ENCODE peak calls at places on chromosomes 6 and 20, in ten cellular contexts. P is HL-60, L is ascending aorta, V is GM12878, D is coronary artery, E is A549, R is Peyer's patch, I is caudate nucleus, Q is K562, F is RWPE1. O is an unnamed sample.

GRCh38 chr6:54654376-54654775 is 192.2 kb upstream of the FAM83B start:
- DNase-seq in V (no peak), R (no peak), E (no peak), I (no peak), D (no peak), L (no peak), P (no peak), F (no peak), Q (no peak), O (no peak)

GRCh38 chr6:80553071-80553740 is 446.7 kb downstream of the BCKDHB start:
- DNase-seq in E (no peak), I (no peak), R (no peak), P (no peak), Q (no peak), V (no peak), D (no peak), F (no peak), L (no peak), O (no peak)

GRCh38 chr6:12327391-12327790 is 37.2 kb downstream of the EDN1 start:
- DNase-seq in R (no peak), E (no peak), I (no peak), F (peak), L (no peak), D (no peak), P (no peak), Q (no peak), V (no peak), O (no peak)

GRCh38 chr20:19628570-19629134 is 129.4 kb upstream of the RIN2 start:
- DNase-seq in D (no peak), Q (peak), E (peak), I (no peak), R (peak), F (peak), L (no peak), P (peak), V (peak), O (peak)

GRCh38 chr6:166179704-166180103 is 12.1 kb upstream of the TBXT start:
- DNase-seq in Q (no peak), F (no peak), E (no peak), D (peak), R (no peak), V (no peak), P (no peak), I (no peak), L (no peak), O (no peak)

GRCh38 chr20:43831496-43832065 is 83.1 kb upstream of the TOX2 start:
- DNase-seq in E (no peak), F (no peak), P (no peak), Q (no peak), D (no peak), V (no peak), I (no peak), R (no peak), L (no peak), O (no peak)

GRCh38 chr20:21272279-21272678 is 30.9 kb upstream of the XRN2 start:
- DNase-seq in I (no peak), V (no peak), Q (no peak), D (no peak), P (no peak), R (no peak), F (no peak), E (no peak), L (no peak), O (no peak)

GRCh38 chr6:145820000-145820399 is 5.4 kb upstream of the FBXO30 start:
- DNase-seq in P (no peak), D (no peak), F (no peak), Q (no peak), V (no peak), L (no peak), E (no peak), R (no peak), I (no peak), O (no peak)

GRCh38 chr20:19256085-19256484 is 43.6 kb downstream of the SLC24A3 start:
- DNase-seq in F (no peak), P (no peak), Q (no peak), D (no peak), R (no peak), V (no peak), I (no peak), L (peak), E (no peak), O (no peak)

GRCh38 chr6:16481680-16482079 is 243.3 kb downstream of the GMPR start:
- DNase-seq in V (no peak), R (peak), I (no peak), P (no peak), E (no peak), D (no peak), F (no peak), Q (no peak), L (no peak), O (no peak)

GRCh38 chr6:4319992-4320683 is 184.8 kb upstream of the ECI2 start:
- DNase-seq in V (no peak), D (no peak), Q (peak), F (peak), L (no peak), I (no peak), E (no peak), P (no peak), R (no peak), O (no peak)

GRCh38 chr6:17011985-17012384 is 89.9 kb upstream of the STMND1 start:
- DNase-seq in L (no peak), E (no peak), V (no peak), P (no peak), F (no peak), Q (no peak), D (no peak), R (no peak), I (no peak), O (no peak)

GRCh38 chr6:6005467-6006427 is 978 bp downstream of the NRN1 start:
- DNase-seq in I (no peak), D (no peak), V (no peak), R (no peak), Q (no peak), E (no peak), L (no peak), P (no peak), F (no peak), O (no peak)

GRCh38 chr6:169838291-169839028 is 87.0 kb downstream of the ERMARD start:
- DNase-seq in F (no peak), Q (no peak), E (no peak), L (no peak), R (no peak), V (no peak), I (no peak), D (no peak), P (no peak), O (no peak)

GRCh38 chr20:39518649-39519048 is 556.5 kb downstream of the DHX35 start:
- DNase-seq in Q (no peak), P (no peak), F (no peak), R (no peak), V (no peak), D (no peak), E (no peak), I (no peak), L (no peak), O (no peak)

GRCh38 chr6:46899636-46900035 is 22.1 kb downstream of the ADGRF5 start:
- DNase-seq in Q (no peak), F (no peak), E (no peak), R (no peak), L (no peak), V (no peak), D (no peak), P (no peak), I (no peak), O (no peak)

GRCh38 chr20:44540834-44541233 is 19.0 kb upstream of the SERINC3 start:
- DNase-seq in L (no peak), F (peak), R (no peak), I (no peak), Q (no peak), P (no peak), V (no peak), D (no peak), E (no peak), O (no peak)

GRCh38 chr6:16676978-16677377 is 84.3 kb downstream of the ATXN1 start:
- DNase-seq in E (peak), Q (no peak), D (no peak), I (no peak), F (no peak), V (no peak), L (no peak), P (no peak), R (no peak), O (no peak)

GRCh38 chr20:35306931-35307517 is 14.8 kb upstream of the FAM83C start:
- DNase-seq in I (peak), D (no peak), V (no peak), L (peak), P (no peak), F (peak), R (peak), E (peak), Q (peak), O (peak)

DNA sequence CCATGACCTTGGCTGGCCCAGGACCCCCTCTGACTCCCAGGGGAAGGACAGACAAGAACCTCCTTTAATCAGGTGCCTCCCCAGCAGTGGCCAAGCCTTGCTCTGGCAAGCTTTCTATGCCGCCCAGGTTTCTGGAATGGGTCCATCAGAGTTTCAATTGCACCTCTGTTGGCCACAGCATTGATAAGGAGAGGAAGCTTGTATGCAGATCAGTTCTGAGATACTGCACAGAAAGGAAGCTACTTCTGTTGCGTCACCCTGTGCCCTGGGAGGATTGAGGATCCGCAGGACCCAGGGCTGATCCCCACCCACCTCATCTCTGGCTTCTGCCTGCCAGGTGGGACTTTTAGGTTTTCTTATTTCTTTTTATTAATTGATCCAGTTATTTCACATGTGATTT is 167.2 kb downstream of the TFAP2C start:
- DNase-seq in I (no peak), D (no peak), V (no peak), P (no peak), E (no peak), L (no peak), R (no peak), Q (no peak), F (no peak), O (no peak)
- H3K27ac ChIP-seq in I (no peak), D (no peak), V (no peak), P (no peak), E (peak), L (no peak), R (no peak), Q (no peak), F (no peak), O (no peak)

GRCh38 chr6:56649053-56649769 is 6.5 kb upstream of the DST start:
- DNase-seq in D (no peak), R (no peak), I (no peak), V (no peak), F (no peak), P (no peak), L (no peak), Q (peak), E (no peak), O (no peak)

GRCh38 chr6:56652994-56653393 is 10.3 kb upstream of the DST start:
- DNase-seq in D (no peak), R (no peak), F (peak), Q (no peak), E (no peak), L (no peak), I (no peak), V (no peak), P (no peak), O (no peak)

GRCh38 chr6:56652231-56652630 is 9.5 kb upstream of the DST start:
- DNase-seq in F (peak), D (no peak), E (no peak), P (no peak), I (no peak), L (no peak), R (no peak), Q (no peak), V (no peak), O (no peak)

GRCh38 chr6:56649782-56650181 is 7.1 kb upstream of the DST start:
- DNase-seq in F (no peak), Q (no peak), I (no peak), P (no peak), E (no peak), R (no peak), V (no peak), L (no peak), D (no peak), O (no peak)

GRCh38 chr6:56650191-56650590 is 7.5 kb upstream of the DST start:
- DNase-seq in R (no peak), F (no peak), E (no peak), D (no peak), Q (no peak), I (no peak), P (no peak), V (no peak), L (no peak), O (no peak)
- H3K27ac ChIP-seq in R (no peak), F (no peak), E (peak), D (no peak), Q (no peak), I (no peak), P (no peak), V (no peak), L (no peak), O (peak)

GRCh38 chr6:81987293-81987692 is 234.8 kb upstream of the TENT5A start:
- DNase-seq in F (no peak), V (no peak), L (no peak), R (no peak), D (no peak), Q (no peak), E (no peak), I (no peak), P (no peak), O (no peak)
- H3K27ac ChIP-seq in F (no peak), V (no peak), L (no peak), R (no peak), D (no peak), Q (no peak), E (no peak), I (no peak), P (no peak), O (no peak)

GRCh38 chr6:167735498-167736201 is 91.1 kb upstream of the AFDN start:
- DNase-seq in Q (no peak), V (no peak), P (no peak), L (peak), I (no peak), D (no peak), F (no peak), E (no peak), R (peak), O (no peak)

GRCh38 chr6:167731731-167732422 is 94.8 kb upstream of the AFDN start:
- DNase-seq in L (peak), I (no peak), R (peak), Q (no peak), F (no peak), P (no peak), E (no peak), V (no peak), D (no peak), O (no peak)

GRCh38 chr6:167734662-167735497 is 91.8 kb upstream of the AFDN start:
- DNase-seq in Q (no peak), E (no peak), D (no peak), P (no peak), L (no peak), I (no peak), V (no peak), R (peak), F (no peak), O (no peak)

GRCh38 chr6:167736486-167737204 is 90.1 kb upstream of the AFDN start:
- DNase-seq in F (no peak), R (peak), Q (no peak), P (no peak), D (no peak), L (no peak), V (no peak), E (no peak), I (no peak), O (no peak)

GRCh38 chr6:167733740-167734661 is 92.7 kb upstream of the AFDN start:
- DNase-seq in I (no peak), Q (no peak), E (no peak), L (peak), R (peak), V (no peak), D (no peak), F (no peak), P (no peak), O (peak)
- H3K27ac ChIP-seq in I (no peak), Q (no peak), E (no peak), L (no peak), R (peak), V (no peak), D (no peak), F (no peak), P (no peak), O (no peak)

DNA sequence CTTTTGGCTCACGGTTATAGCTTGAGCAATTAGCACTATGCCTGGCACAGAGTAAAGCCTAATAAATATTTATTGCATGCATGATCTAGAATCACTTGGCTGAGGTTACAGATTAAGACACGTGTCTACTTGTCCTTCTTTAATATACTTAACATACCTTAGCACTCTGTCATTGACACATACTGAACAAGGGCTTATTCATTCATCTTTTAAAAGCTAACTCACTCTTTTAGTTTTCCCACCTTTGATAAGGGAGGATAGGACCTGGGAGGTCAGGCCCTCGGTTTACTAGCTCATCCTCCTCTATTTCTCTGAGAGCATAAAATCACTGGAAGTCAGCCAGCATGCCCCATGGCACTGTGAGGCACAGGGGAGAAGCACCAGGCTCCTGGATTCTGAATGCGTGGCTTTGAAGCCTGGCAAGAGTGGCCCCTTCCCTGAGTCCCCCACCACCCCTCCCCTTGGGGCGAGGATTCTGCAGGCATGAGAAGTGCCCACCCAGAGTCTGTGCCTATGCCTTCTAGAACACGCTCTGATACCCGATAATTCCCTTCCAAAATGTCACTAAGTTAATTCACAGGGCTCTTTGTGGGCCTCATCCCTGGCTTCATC is 11.2 kb downstream of the ZCCHC3 start:
- DNase-seq in V (no peak), E (no peak), R (no peak), F (peak), Q (no peak), P (no peak), D (no peak), L (no peak), I (no peak), O (no peak)
- H3K27ac ChIP-seq in V (no peak), E (no peak), R (no peak), F (peak), Q (no peak), P (no peak), D (no peak), L (peak), I (peak), O (no peak)

O was measured in gastrocnemius medialis.